ENCODE peak calls at places on chromosomes 16 and 17, in seven cellular contexts. One of them, this sample, is unnamed.

GRCh38 chr17:79956853-79957252 is 78.8 kb downstream of the TBC1D16 start:
- DNase-seq in ovary: peak
- DNase-seq in mucosa of descending colon: no peak
- DNase-seq in RWPE2: peak
- DNase-seq in stimulated activated CD4-positive, alpha-beta T cell treated with anti-CD3 and anti-CD28 coated beads, Interleukin-2, amount 100 ng/mL, for 48 hours: no peak
- DNase-seq in Daoy: no peak
- DNase-seq in stomach: no peak
- DNase-seq in this sample: no peak

GRCh38 chr16:48300391-48300856 is 53.1 kb upstream of the ABCC11 start:
- DNase-seq in stomach: no peak
- DNase-seq in Daoy: no peak
- DNase-seq in mucosa of descending colon: no peak
- DNase-seq in ovary: no peak
- DNase-seq in stimulated activated CD4-positive, alpha-beta T cell treated with anti-CD3 and anti-CD28 coated beads, Interleukin-2, amount 100 ng/mL, for 48 hours: no peak
- DNase-seq in RWPE2: no peak
- DNase-seq in this sample: no peak

GRCh38 chr16:54748611-54749190 is 182.0 kb upstream of the IRX5 start:
- DNase-seq in stomach: no peak
- DNase-seq in ovary: no peak
- DNase-seq in Daoy: no peak
- DNase-seq in RWPE2: no peak
- DNase-seq in mucosa of descending colon: no peak
- DNase-seq in stimulated activated CD4-positive, alpha-beta T cell treated with anti-CD3 and anti-CD28 coated beads, Interleukin-2, amount 100 ng/mL, for 48 hours: no peak
- DNase-seq in this sample: no peak

GRCh38 chr17:1695365-1695764 is 10.7 kb upstream of the PRPF8 start:
- DNase-seq in RWPE2: no peak
- DNase-seq in stimulated activated CD4-positive, alpha-beta T cell treated with anti-CD3 and anti-CD28 coated beads, Interleukin-2, amount 100 ng/mL, for 48 hours: no peak
- DNase-seq in Daoy: no peak
- DNase-seq in stomach: no peak
- DNase-seq in mucosa of descending colon: no peak
- DNase-seq in ovary: no peak
- DNase-seq in this sample: no peak

GRCh38 chr16:27450836-27451341 is 48.9 kb downstream of the IL21R start:
- DNase-seq in mucosa of descending colon: no peak
- DNase-seq in Daoy: no peak
- DNase-seq in stimulated activated CD4-positive, alpha-beta T cell treated with anti-CD3 and anti-CD28 coated beads, Interleukin-2, amount 100 ng/mL, for 48 hours: no peak
- DNase-seq in stomach: no peak
- DNase-seq in RWPE2: no peak
- DNase-seq in ovary: no peak
- DNase-seq in this sample: no peak

GRCh38 chr17:4232168-4232813 is 31.5 kb downstream of the ANKFY1 start:
- DNase-seq in stomach: no peak
- DNase-seq in RWPE2: no peak
- DNase-seq in stimulated activated CD4-positive, alpha-beta T cell treated with anti-CD3 and anti-CD28 coated beads, Interleukin-2, amount 100 ng/mL, for 48 hours: no peak
- DNase-seq in Daoy: peak
- DNase-seq in mucosa of descending colon: no peak
- DNase-seq in ovary: no peak
- DNase-seq in this sample: no peak

GRCh38 chr17:28572294-28573099 is 1.2 kb upstream of the PIGS start:
- DNase-seq in stimulated activated CD4-positive, alpha-beta T cell treated with anti-CD3 and anti-CD28 coated beads, Interleukin-2, amount 100 ng/mL, for 48 hours: no peak
- DNase-seq in mucosa of descending colon: peak
- DNase-seq in RWPE2: no peak
- DNase-seq in stomach: no peak
- DNase-seq in Daoy: no peak
- DNase-seq in ovary: no peak
- DNase-seq in this sample: no peak

GRCh38 chr16:81511371-81511770 is 66.8 kb downstream of the CMIP start:
- DNase-seq in Daoy: peak
- DNase-seq in stomach: no peak
- DNase-seq in mucosa of descending colon: no peak
- DNase-seq in stimulated activated CD4-positive, alpha-beta T cell treated with anti-CD3 and anti-CD28 coated beads, Interleukin-2, amount 100 ng/mL, for 48 hours: no peak
- DNase-seq in ovary: no peak
- DNase-seq in RWPE2: no peak
- DNase-seq in this sample: no peak

GRCh38 chr16:72400257-72401078 is 228.5 kb upstream of the PMFBP1 start:
- DNase-seq in stimulated activated CD4-positive, alpha-beta T cell treated with anti-CD3 and anti-CD28 coated beads, Interleukin-2, amount 100 ng/mL, for 48 hours: peak
- DNase-seq in RWPE2: no peak
- DNase-seq in stomach: no peak
- DNase-seq in mucosa of descending colon: peak
- DNase-seq in Daoy: peak
- DNase-seq in ovary: no peak
- DNase-seq in this sample: no peak

GRCh38 chr17:39970157-39970692 is 7.4 kb downstream of the GSDMA start:
- DNase-seq in stomach: no peak
- DNase-seq in mucosa of descending colon: peak
- DNase-seq in Daoy: no peak
- DNase-seq in ovary: no peak
- DNase-seq in stimulated activated CD4-positive, alpha-beta T cell treated with anti-CD3 and anti-CD28 coated beads, Interleukin-2, amount 100 ng/mL, for 48 hours: no peak
- DNase-seq in RWPE2: no peak
- DNase-seq in this sample: no peak

GRCh38 chr17:31052187-31052889 is 42.4 kb upstream of the NF1 start:
- DNase-seq in Daoy: peak
- DNase-seq in ovary: no peak
- DNase-seq in stimulated activated CD4-positive, alpha-beta T cell treated with anti-CD3 and anti-CD28 coated beads, Interleukin-2, amount 100 ng/mL, for 48 hours: no peak
- DNase-seq in stomach: no peak
- DNase-seq in RWPE2: peak
- DNase-seq in mucosa of descending colon: peak
- DNase-seq in this sample: no peak

GRCh38 chr17:80270836-80271235 is 10.2 kb downstream of the RNF213 start:
- DNase-seq in stomach: no peak
- DNase-seq in mucosa of descending colon: peak
- DNase-seq in stimulated activated CD4-positive, alpha-beta T cell treated with anti-CD3 and anti-CD28 coated beads, Interleukin-2, amount 100 ng/mL, for 48 hours: peak
- DNase-seq in RWPE2: no peak
- DNase-seq in Daoy: peak
- DNase-seq in ovary: no peak
- DNase-seq in this sample: no peak

GRCh38 chr16:1355591-1355990 is 3.9 kb downstream of the GNPTG start:
- DNase-seq in stomach: no peak
- DNase-seq in Daoy: no peak
- DNase-seq in stimulated activated CD4-positive, alpha-beta T cell treated with anti-CD3 and anti-CD28 coated beads, Interleukin-2, amount 100 ng/mL, for 48 hours: no peak
- DNase-seq in ovary: no peak
- DNase-seq in mucosa of descending colon: no peak
- DNase-seq in RWPE2: no peak
- DNase-seq in this sample: no peak